ENCODE peak calls at places on chromosome 15, in six cellular contexts. P, D, X, W, Y and Z are unnamed samples.

GRCh38 chr15:73573572-73573971 is 59.6 kb downstream of the NPTN start:
- DNase-seq in P (no peak), D (no peak), X (no peak), W (no peak), Y (no peak), Z (no peak)

GRCh38 chr15:52178765-52179164 is 12.4 kb downstream of the GNB5 start:
- DNase-seq in P (no peak), D (no peak), X (peak), W (no peak), Y (no peak), Z (no peak)

GRCh38 chr15:84600331-84600686 is 500 bp upstream of the ZSCAN2 start:
- DNase-seq in P (peak), D (no peak), X (peak), W (no peak), Y (peak), Z (no peak)

GRCh38 chr15:23869391-23869790 is 182.3 kb upstream of the NDN start:
- DNase-seq in P (peak), D (no peak), X (peak), W (no peak), Y (peak), Z (no peak)

GRCh38 chr15:99454941-99455795 is 110.6 kb upstream of the MEF2A start:
- DNase-seq in P (peak), D (no peak), X (no peak), W (no peak), Y (peak), Z (no peak)

GRCh38 chr15:85403745-85404144 is 23.3 kb downstream of the AKAP13 start:
- DNase-seq in P (no peak), D (no peak), X (no peak), W (no peak), Y (no peak), Z (no peak)

GRCh38 chr15:26029146-26029545 is 166.0 kb upstream of the ATP10A start:
- DNase-seq in P (no peak), D (no peak), X (no peak), W (no peak), Y (no peak), Z (no peak)

GRCh38 chr15:48861813-48862431 is 16.0 kb upstream of the EID1 start:
- DNase-seq in P (peak), D (no peak), X (no peak), W (peak), Y (peak), Z (peak)

GRCh38 chr15:40046721-40047412 is 7.9 kb upstream of the SRP14 start:
- DNase-seq in P (no peak), D (no peak), X (peak), W (no peak), Y (no peak), Z (no peak)

GRCh38 chr15:65394936-65395335 is 17.1 kb upstream of the IGDCC3 start:
- DNase-seq in P (no peak), D (no peak), X (no peak), W (no peak), Y (no peak), Z (no peak)

GRCh38 chr15:73620078-73620477 is 13.1 kb downstream of the NPTN start:
- DNase-seq in P (no peak), D (no peak), X (no peak), W (no peak), Y (no peak), Z (no peak)

GRCh38 chr15:53918180-53919079 is 59.8 kb upstream of the UNC13C start:
- DNase-seq in P (no peak), D (no peak), X (no peak), W (no peak), Y (peak), Z (no peak)

GRCh38 chr15:74179101-74179841 is 5.8 kb downstream of the ISLR start:
- DNase-seq in P (no peak), D (no peak), X (no peak), W (no peak), Y (no peak), Z (no peak)

GRCh38 chr15:66098019-66098363 is 155.6 kb downstream of the MEGF11 start:
- DNase-seq in P (no peak), D (no peak), X (no peak), W (no peak), Y (no peak), Z (no peak)

GRCh38 chr15:51131596-51132290 is 37.0 kb upstream of the TNFAIP8L3 start:
- DNase-seq in P (no peak), D (no peak), X (no peak), W (no peak), Y (peak), Z (no peak)

GRCh38 chr15:70584441-70584837 is 178.9 kb downstream of the UACA start:
- DNase-seq in P (no peak), D (no peak), X (no peak), W (no peak), Y (no peak), Z (no peak)

GRCh38 chr15:70584838-70585706 is 178.3 kb downstream of the UACA start:
- DNase-seq in P (no peak), D (no peak), X (peak), W (no peak), Y (peak), Z (peak)

GRCh38 chr15:70587896-70588567 is 175.3 kb downstream of the UACA start:
- DNase-seq in P (no peak), D (no peak), X (no peak), W (no peak), Y (no peak), Z (no peak)

GRCh38 chr15:70586241-70586640 is 177.1 kb downstream of the UACA start:
- DNase-seq in P (no peak), D (no peak), X (no peak), W (no peak), Y (no peak), Z (no peak)

DNA sequence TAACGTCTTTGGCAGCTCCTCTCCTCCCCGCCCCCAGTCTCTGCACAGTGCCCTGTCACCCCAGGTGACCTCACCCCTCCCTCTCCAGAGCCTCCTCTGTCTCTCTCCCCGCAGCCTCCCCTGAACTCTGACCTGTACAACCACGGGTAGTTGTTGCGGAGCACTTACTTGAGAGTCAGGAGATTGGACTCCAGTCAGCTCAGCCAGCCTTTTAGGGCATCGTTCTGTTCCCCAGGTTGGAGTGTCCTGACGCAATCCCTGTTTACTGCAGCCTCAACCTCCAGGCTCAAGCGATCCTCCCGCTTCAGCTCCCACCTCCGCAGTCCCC is 177.7 kb downstream of the UACA start:
- DNase-seq in P (no peak), D (no peak), X (no peak), W (no peak), Y (peak), Z (no peak)
- TF ChIP-seq TAF1 in P (no peak), D (no peak), X (no peak), W (no peak), Y (no peak), Z (no peak)

GRCh38 chr15:33724321-33725036 is 243.8 kb upstream of the CHRM5 start:
- DNase-seq in P (no peak), D (no peak), X (no peak), W (no peak), Y (no peak), Z (no peak)

GRCh38 chr15:33716025-33716424 is 252.3 kb upstream of the CHRM5 start:
- DNase-seq in P (no peak), D (no peak), X (no peak), W (no peak), Y (no peak), Z (no peak)

GRCh38 chr15:33722673-33723015 is 245.7 kb upstream of the CHRM5 start:
- DNase-seq in P (no peak), D (no peak), X (no peak), W (no peak), Y (no peak), Z (no peak)

GRCh38 chr15:33722005-33722672 is 246.2 kb upstream of the CHRM5 start:
- DNase-seq in P (no peak), D (peak), X (no peak), W (no peak), Y (no peak), Z (no peak)

GRCh38 chr15:33720952-33721351 is 247.3 kb upstream of the CHRM5 start:
- DNase-seq in P (no peak), D (no peak), X (no peak), W (no peak), Y (no peak), Z (no peak)
- TF ChIP-seq POLR2AphosphoS5 in P (no peak), D (no peak), X (no peak), W (no peak), Y (no peak), Z (no peak)

DNA sequence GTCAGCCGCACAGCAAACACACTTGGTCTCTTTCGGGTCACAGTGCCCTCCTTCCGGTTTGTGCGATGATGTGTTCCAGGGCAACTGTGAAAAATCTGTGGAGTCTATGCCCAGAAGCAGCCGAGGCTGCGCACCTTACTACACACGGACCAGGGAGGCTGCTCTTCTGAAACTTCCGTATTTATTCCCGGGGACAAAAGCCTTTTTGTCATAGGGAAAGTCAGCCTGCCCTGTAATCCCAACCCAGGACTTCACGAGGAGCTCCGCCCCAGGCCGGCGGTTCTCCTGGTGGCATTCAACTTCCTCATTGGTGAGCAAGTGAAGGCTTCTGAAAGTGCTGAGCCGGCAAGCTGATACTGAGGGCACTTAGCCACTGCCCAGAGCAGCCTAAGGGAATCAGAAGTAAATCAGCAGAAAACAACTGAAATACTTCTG is 126.5 kb downstream of the FMN1 start:
- DNase-seq in P (no peak), D (no peak), X (no peak), W (no peak), Y (peak), Z (no peak)
- TF ChIP-seq POLR2A in P (no peak), D (no peak), X (no peak), W (no peak), Y (no peak), Z (no peak)

GRCh38 chr15:47566610-47567009 is 150.7 kb upstream of the SEMA6D start:
- DNase-seq in P (no peak), D (no peak), X (no peak), W (no peak), Y (no peak), Z (no peak)

GRCh38 chr15:47565986-47566385 is 151.3 kb upstream of the SEMA6D start:
- DNase-seq in P (no peak), D (no peak), X (no peak), W (no peak), Y (no peak), Z (no peak)

GRCh38 chr15:47561102-47561501 is 156.2 kb upstream of the SEMA6D start:
- DNase-seq in P (no peak), D (no peak), X (no peak), W (no peak), Y (no peak), Z (no peak)
- TF ChIP-seq TAF1 in P (no peak), D (no peak), X (no peak), W (no peak), Y (no peak), Z (no peak)

GRCh38 chr15:81001180-81002003 is 669 bp downstream of the TLNRD1 start:
- DNase-seq in P (peak), D (no peak), X (peak), W (peak), Y (no peak), Z (no peak)

GRCh38 chr15:81002004-81002253 is 1.2 kb downstream of the TLNRD1 start:
- DNase-seq in P (no peak), D (no peak), X (peak), W (peak), Y (no peak), Z (no peak)

GRCh38 chr15:81000144-81000625 is 538 bp upstream of the TLNRD1 start:
- DNase-seq in P (no peak), D (no peak), X (no peak), W (no peak), Y (peak), Z (no peak)

GRCh38 chr15:80999623-81000036 is 1.1 kb upstream of the TLNRD1 start:
- DNase-seq in P (peak), D (no peak), X (no peak), W (peak), Y (no peak), Z (no peak)

DNA sequence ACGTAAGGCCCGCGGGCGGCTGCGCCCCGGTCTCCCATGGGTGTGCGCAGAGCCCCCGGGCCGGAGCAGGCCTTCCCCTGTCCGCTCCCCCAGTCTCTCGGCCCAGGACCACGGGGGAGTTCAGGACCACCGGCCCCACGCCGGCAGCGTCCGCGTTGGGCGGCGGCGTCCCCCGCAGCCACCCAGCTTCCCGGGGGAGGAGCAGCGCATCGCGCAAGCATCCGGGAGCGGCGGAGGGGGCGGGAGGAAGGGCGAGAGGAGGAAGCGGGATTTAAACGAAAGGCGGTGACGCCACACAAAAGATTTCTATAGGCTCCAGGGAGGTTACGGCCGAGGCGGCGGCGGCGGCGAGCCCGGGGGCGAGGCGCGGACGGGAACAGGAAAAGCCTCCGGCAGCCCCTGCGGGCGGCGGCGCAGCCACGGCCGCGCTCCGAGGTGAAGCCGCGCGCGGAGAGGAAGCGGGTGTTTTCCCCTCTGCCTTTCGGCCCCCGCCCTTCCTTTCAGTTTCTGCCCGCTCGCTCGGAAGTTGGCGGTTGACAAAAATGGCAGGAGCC is at the start of gene TLNRD1:
- DNase-seq in P (peak), D (no peak), X (peak), W (peak), Y (peak), Z (peak)
- TF ChIP-seq POLR2AphosphoS5 in P (peak), D (no peak), X (peak), W (peak), Y (peak), Z (peak)